ENCODE peak calls at places on chromosomes 7 and 10, in ten cellular contexts. I, H, V, C, A, W, F, J, R and N are unnamed samples.

GRCh38 chr7:29977926-29978652 is 11.5 kb downstream of the SCRN1 start:
- DNase-seq in I (peak), H (no peak), V (no peak), C (peak), A (peak), W (no peak), F (no peak), J (peak), R (no peak), N (no peak)

GRCh38 chr10:86252051-86252450 is 114.5 kb downstream of the GRID1 start:
- DNase-seq in I (no peak), H (no peak), V (no peak), C (no peak), A (no peak), W (no peak), F (no peak), J (no peak), R (no peak), N (no peak)

GRCh38 chr10:48594799-48595198 is 10.1 kb downstream of the ARHGAP22 start:
- DNase-seq in I (peak), H (no peak), V (no peak), C (no peak), A (no peak), W (no peak), F (no peak), J (peak), R (no peak), N (no peak)

GRCh38 chr10:49083256-49083655 is 32.1 kb downstream of the VSTM4 start:
- DNase-seq in I (no peak), H (no peak), V (peak), C (no peak), A (no peak), W (no peak), F (no peak), J (no peak), R (no peak), N (no peak)

GRCh38 chr10:124450783-124451057 is 885 bp upstream of the NKX1-2 start:
- DNase-seq in I (no peak), H (no peak), V (no peak), C (no peak), A (no peak), W (no peak), F (no peak), J (no peak), R (no peak), N (no peak)

GRCh38 chr10:61842755-61843497 is 58.6 kb upstream of the ARID5B start:
- DNase-seq in I (no peak), H (no peak), V (no peak), C (no peak), A (no peak), W (no peak), F (peak), J (no peak), R (peak), N (no peak)

GRCh38 chr10:119166564-119166963 is 1.1 kb upstream of the SFXN4 start:
- DNase-seq in I (no peak), H (no peak), V (no peak), C (no peak), A (no peak), W (no peak), F (no peak), J (no peak), R (peak), N (no peak)

GRCh38 chr10:113347508-113347907 is 205.3 kb upstream of the HABP2 start:
- DNase-seq in I (no peak), H (no peak), V (no peak), C (no peak), A (no peak), W (no peak), F (peak), J (no peak), R (no peak), N (no peak)

GRCh38 chr10:69880301-69881081 is 78.8 kb downstream of the COL13A1 start:
- DNase-seq in I (no peak), H (no peak), V (no peak), C (no peak), A (no peak), W (no peak), F (no peak), J (no peak), R (no peak), N (no peak)

GRCh38 chr10:75450062-75450429 is 18.6 kb downstream of the LRMDA start:
- DNase-seq in I (no peak), H (no peak), V (no peak), C (no peak), A (no peak), W (no peak), F (no peak), J (no peak), R (no peak), N (no peak)

GRCh38 chr7:128810997-128811396 is 19.2 kb upstream of the FLNC start:
- DNase-seq in I (no peak), H (no peak), V (no peak), C (no peak), A (no peak), W (no peak), F (no peak), J (no peak), R (no peak), N (no peak)

GRCh38 chr7:55570939-55571338 is 1.4 kb downstream of the VOPP1 start:
- DNase-seq in I (no peak), H (no peak), V (no peak), C (no peak), A (no peak), W (no peak), F (peak), J (no peak), R (peak), N (no peak)

GRCh38 chr10:131012641-131012985 is 298.9 kb downstream of the TCERG1L start:
- DNase-seq in I (no peak), H (no peak), V (no peak), C (no peak), A (no peak), W (no peak), F (no peak), J (no peak), R (no peak), N (no peak)

GRCh38 chr10:78688945-78689935 is 379.5 kb upstream of the ZMIZ1 start:
- DNase-seq in I (no peak), H (no peak), V (no peak), C (peak), A (no peak), W (no peak), F (peak), J (no peak), R (no peak), N (no peak)

GRCh38 chr10:17387861-17388503 is 66.4 kb downstream of the ST8SIA6 start:
- DNase-seq in I (no peak), H (no peak), V (no peak), C (no peak), A (no peak), W (no peak), F (no peak), J (no peak), R (peak), N (no peak)

DNA sequence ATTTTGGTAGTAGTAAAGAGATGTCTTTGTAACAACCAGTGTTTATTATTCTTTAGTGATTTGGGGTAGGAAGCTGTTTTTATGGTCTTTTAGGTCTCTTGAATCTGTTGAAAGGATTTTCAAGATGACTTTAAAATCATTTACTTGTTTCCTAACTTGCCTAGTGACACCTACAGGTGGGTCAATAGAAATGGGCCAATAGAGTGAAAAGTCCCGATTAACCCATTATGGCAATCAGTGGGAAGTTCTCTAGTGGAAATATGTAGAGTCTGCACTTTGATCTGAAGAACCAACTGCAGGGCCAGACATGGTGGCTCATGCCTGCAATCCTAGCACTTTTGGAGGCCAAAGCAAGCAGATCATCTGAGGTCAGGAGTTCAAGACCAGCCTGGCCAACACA is 374.7 kb upstream of the BMPER start:
- DNase-seq in I (no peak), H (no peak), V (no peak), C (no peak), A (no peak), W (no peak), F (no peak), J (no peak), R (no peak), N (no peak)
- TF ChIP-seq CTCF in I (peak), H (no peak), V (no peak), C (no peak), A (no peak), W (no peak), F (no peak), J (no peak), R (no peak), N (no peak)

GRCh38 chr10:114541081-114541833 is 116.8 kb downstream of the ABLIM1 start:
- DNase-seq in I (no peak), H (no peak), V (peak), C (no peak), A (no peak), W (peak), F (peak), J (no peak), R (peak), N (no peak)
- TF ChIP-seq CTCF in I (no peak), H (no peak), V (no peak), C (no peak), A (no peak), W (no peak), F (no peak), J (no peak), R (no peak), N (no peak)

GRCh38 chr10:3935141-3935540 is 150.1 kb upstream of the KLF6 start:
- DNase-seq in I (no peak), H (no peak), V (peak), C (no peak), A (no peak), W (no peak), F (peak), J (no peak), R (peak), N (peak)
- TF ChIP-seq CTCF in I (no peak), H (no peak), V (no peak), C (no peak), A (no peak), W (no peak), F (peak), J (no peak), R (peak), N (no peak)

DNA sequence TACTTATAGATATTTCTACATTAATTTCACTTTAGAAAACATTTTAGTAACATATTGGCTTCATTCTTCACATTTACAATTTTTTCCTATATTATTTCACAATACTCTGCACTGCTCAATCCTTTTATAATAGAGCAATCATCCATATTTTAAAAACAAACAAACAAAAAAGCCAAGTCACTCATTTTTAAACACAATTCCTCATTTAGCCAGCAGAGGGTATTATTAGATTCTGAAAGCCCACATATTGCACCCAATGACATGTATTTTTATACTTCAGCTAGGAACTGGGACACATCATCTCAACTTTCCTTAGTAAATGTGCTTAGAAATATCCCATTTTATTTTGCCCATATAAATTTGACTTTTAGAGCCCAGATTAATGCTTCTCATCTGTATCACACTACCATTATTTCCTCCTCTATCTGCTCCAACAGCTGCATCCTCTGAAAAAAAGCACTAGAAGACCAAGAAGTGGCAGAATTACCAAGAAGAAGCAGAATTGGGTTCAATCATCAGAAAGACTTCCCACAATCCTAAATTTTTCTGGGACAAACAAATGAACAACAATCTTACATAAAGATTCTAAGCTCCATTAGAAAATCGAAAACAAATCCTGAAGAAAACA is 29.5 kb downstream of the CTNNA3 start:
- DNase-seq in I (no peak), H (no peak), V (no peak), C (no peak), A (peak), W (no peak), F (peak), J (no peak), R (peak), N (peak)
- TF ChIP-seq CTCF in I (peak), H (peak), V (no peak), C (peak), A (peak), W (peak), F (peak), J (peak), R (peak), N (peak)